ENCODE peak calls at places on chromosomes 4 and X, in seven cellular contexts. B, F, Y, Z, P, I and R are unnamed samples.

GRCh38 chr4:22237846-22238513 is 277.9 kb downstream of the ADGRA3 start:
- DNase-seq in B (no peak), F (peak; percentile 5), Y (no peak), Z (no peak), P (no peak), I (no peak), R (no peak)

GRCh38 chr4:141027421-141027820 is 105.8 kb downstream of the RNF150 start:
- DNase-seq in B (no peak), F (no peak), Y (peak; percentile 47), Z (no peak), P (no peak), I (peak; percentile 17), R (no peak)

GRCh38 chr4:13492752-13493151 is 8.6 kb upstream of the RAB28 start:
- DNase-seq in B (no peak), F (no peak), Y (no peak), Z (no peak), P (no peak), I (no peak), R (no peak)

GRCh38 chrX:15059488-15059887 is 186.3 kb downstream of the MOSPD2 start:
- DNase-seq in B (no peak), F (no peak), Y (no peak), Z (no peak), P (no peak), I (no peak), R (no peak)

GRCh38 chrX:43446752-43447151 is 209.3 kb upstream of the MAOA start:
- DNase-seq in B (no peak), F (no peak), Y (no peak), Z (no peak), P (no peak), I (no peak), R (no peak)

GRCh38 chr4:76212851-76213414 is 691 bp downstream of the SCARB2 start:
- DNase-seq in B (no peak), F (peak; percentile 74), Y (peak; percentile 61), Z (no peak), P (peak; percentile 12), I (peak; percentile 51), R (peak; percentile 68)

GRCh38 chrX:122055979-122056715 is 1008.7 kb downstream of the GLUD2 start:
- DNase-seq in B (no peak), F (no peak), Y (no peak), Z (no peak), P (no peak), I (no peak), R (no peak)

GRCh38 chrX:118726887-118727685 is at the start of gene IL13RA1:
- DNase-seq in B (peak; percentile 91), F (peak; percentile 89), Y (peak; percentile 69), Z (peak; percentile 58), P (peak; percentile 58), I (peak; percentile 84), R (no peak)

GRCh38 chr4:186885289-186885688 is 161.6 kb upstream of the FAT1 start:
- DNase-seq in B (no peak), F (peak; percentile 63), Y (no peak), Z (no peak), P (no peak), I (no peak), R (no peak)

GRCh38 chrX:19613645-19614323 is 98.5 kb upstream of the MAP3K15 start:
- DNase-seq in B (no peak), F (no peak), Y (no peak), Z (no peak), P (no peak), I (no peak), R (no peak)

GRCh38 chr4:10926025-10926424 is 241.5 kb upstream of the CLNK start:
- DNase-seq in B (no peak), F (no peak), Y (peak; percentile 84), Z (no peak), P (peak; percentile 10), I (peak; percentile 2), R (no peak)

GRCh38 chrX:29911673-29912072 is 303.7 kb upstream of the MAGEB2 start:
- DNase-seq in B (no peak), F (no peak), Y (no peak), Z (no peak), P (no peak), I (no peak), R (no peak)

GRCh38 chrX:30504309-30504708 is 73.3 kb downstream of the TASL start:
- DNase-seq in B (peak; percentile 22), F (peak; percentile 24), Y (peak; percentile 22), Z (no peak), P (no peak), I (peak; percentile 8), R (peak; percentile 11)

GRCh38 chr4:1329408-1330371 is 17.3 kb upstream of the UVSSA start:
- DNase-seq in B (no peak), F (no peak), Y (peak; percentile 75), Z (no peak), P (no peak), I (peak; percentile 94), R (peak; percentile 52)

GRCh38 chrX:18424482-18425198 is 768 bp upstream of the CDKL5 start:
- DNase-seq in B (peak; percentile 5), F (peak; percentile 53), Y (peak; percentile 31), Z (no peak), P (peak; percentile 26), I (peak; percentile 20), R (peak; percentile 19)

DNA sequence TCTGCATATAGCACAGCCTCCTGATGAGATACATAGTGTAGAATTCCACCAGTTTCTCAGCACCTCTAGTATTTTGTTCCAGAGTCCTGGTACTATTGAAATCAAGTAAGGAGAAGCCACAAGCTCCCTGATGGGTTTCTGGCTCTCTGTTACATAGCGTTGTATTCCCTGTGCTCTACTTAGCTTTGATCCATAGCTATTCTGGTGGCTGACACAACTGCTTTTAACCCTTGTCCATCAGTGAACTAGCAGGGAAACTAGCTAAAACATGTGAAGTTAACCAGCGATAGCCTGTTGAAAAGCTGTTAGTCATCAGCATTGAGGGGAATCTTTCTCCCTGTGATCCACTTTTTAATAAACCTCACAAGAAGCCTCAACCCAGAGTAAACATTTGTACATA is 26.9 kb downstream of the NIPAL1 start:
- DNase-seq in B (no peak), F (no peak), Y (no peak), Z (no peak), P (no peak), I (no peak), R (no peak)
- H3K27ac ChIP-seq in B (no peak overlapping the region), F (no peak overlapping the region), Y (no peak overlapping the region), Z (no peak overlapping the region), P (no peak overlapping the region), I (no peak overlapping the region), R (no peak overlapping the region)

GRCh38 chr4:3136454-3136853 is 62.0 kb downstream of the HTT start:
- DNase-seq in B (no peak), F (no peak), Y (no peak), Z (no peak), P (no peak), I (no peak), R (no peak)

GRCh38 chr4:3135155-3136011 is 60.9 kb downstream of the HTT start:
- DNase-seq in B (no peak), F (no peak), Y (no peak), Z (no peak), P (no peak), I (no peak), R (no peak)

GRCh38 chr4:3130826-3131225 is 56.3 kb downstream of the HTT start:
- DNase-seq in B (no peak), F (no peak), Y (no peak), Z (no peak), P (no peak), I (no peak), R (no peak)

GRCh38 chr4:3137908-3138307 is 63.4 kb downstream of the HTT start:
- DNase-seq in B (no peak), F (no peak), Y (no peak), Z (no peak), P (no peak), I (no peak), R (no peak)

DNA sequence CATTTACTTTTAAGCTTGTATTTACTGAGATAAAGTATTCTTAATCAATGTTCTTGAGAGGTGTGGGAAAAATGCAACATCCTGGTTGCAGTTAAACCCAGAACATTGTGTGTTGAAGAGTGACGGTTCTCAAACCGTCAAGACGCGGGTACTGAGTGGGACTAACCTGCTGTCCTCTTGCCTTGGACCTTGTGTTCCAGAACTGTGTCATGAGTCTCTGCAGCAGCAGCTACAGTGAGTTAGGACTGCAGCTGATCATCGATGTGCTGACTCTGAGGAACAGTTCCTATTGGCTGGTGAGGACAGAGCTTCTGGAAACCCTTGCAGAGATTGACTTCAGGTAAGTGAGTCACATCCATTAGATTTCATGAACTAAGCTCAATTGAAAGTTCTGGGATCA is 59.7 kb downstream of the HTT start:
- DNase-seq in B (no peak), F (no peak), Y (no peak), Z (no peak), P (no peak), I (no peak), R (no peak)
- H3K36me3 ChIP-seq in B (peaks cover 69% of the 10 kb centered on the region), F (peaks cover 55% of the 10 kb centered on the region), Y (peaks cover 50% of the 10 kb centered on the region), Z (peaks cover 95% of the 10 kb centered on the region), P (peaks cover 56% of the 10 kb centered on the region), I (peaks cover 8% of the 10 kb centered on the region), R (peaks cover 65% of the 10 kb centered on the region)

GRCh38 chrX:39058724-39059123 is 257.5 kb downstream of the MID1IP1 start:
- DNase-seq in B (no peak), F (no peak), Y (no peak), Z (no peak), P (no peak), I (no peak), R (no peak)
- H3K27me3 ChIP-seq in B (no peaks in the 10 kb centered on the region), F (no peaks in the 10 kb centered on the region), Y (no peaks in the 10 kb centered on the region), Z (no peaks in the 10 kb centered on the region), P (no peaks in the 10 kb centered on the region), I (no peaks in the 10 kb centered on the region), R (no peaks in the 10 kb centered on the region)

DNA sequence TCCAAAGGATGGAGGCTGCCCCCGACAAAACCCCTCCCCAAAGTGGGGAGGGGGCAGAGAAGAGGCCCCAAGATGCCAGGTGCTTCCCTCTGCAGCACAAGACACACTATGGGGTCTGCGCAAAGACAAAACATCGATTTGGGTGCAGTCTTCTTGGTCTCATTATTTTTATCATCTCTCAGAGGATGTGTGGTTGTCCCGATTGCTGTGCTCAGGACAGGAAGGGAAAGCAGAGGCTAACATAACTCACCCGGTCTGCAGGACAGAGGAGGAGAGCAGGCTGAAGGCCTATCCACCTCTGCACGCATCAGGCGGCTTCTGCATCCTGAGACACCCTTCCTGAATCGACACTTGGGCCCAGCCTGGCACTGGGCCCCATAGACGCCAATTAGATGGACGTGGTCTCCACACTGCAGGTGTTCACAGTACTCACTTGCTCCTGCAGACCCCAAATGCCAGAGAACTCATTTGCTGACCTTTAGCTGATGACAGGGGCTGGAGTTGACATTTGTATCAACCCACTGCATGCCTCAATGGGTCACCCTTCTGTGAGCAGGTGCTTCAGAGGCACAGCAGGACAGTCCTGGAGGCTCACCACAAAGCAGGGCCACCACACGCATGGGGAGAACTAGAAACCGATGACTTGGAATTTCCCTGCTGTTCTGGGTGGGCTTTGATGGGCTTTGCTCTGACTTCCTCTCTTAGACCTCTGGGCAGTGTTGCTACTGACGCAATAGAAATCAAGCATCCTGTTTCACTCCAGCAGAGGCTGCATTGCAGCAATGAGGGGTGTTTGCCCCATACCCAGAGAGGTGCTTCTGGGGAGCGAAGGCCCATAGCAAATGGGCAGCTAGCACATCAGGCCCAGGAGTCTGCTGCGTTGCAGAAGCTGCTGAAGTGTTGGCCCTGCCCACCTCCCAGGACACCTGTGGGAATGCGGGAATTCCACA is 96.3 kb upstream of the ENPP6 start:
- DNase-seq in B (no peak), F (no peak), Y (no peak), Z (peak; percentile 5), P (no peak), I (no peak), R (no peak)
- H3K27ac ChIP-seq in B (no peak overlapping the region), F (no peak overlapping the region), Y (no peak overlapping the region), Z (no peak overlapping the region), P (no peak overlapping the region), I (no peak overlapping the region), R (no peak overlapping the region)

GRCh38 chr4:5805270-5805669 is 87.6 kb downstream of the CRMP1 start:
- DNase-seq in B (no peak), F (no peak), Y (no peak), Z (no peak), P (no peak), I (no peak), R (no peak)
- H3K36me3 ChIP-seq in B (no peaks in the 10 kb centered on the region), F (peaks cover 9% of the 10 kb centered on the region), Y (peaks cover 39% of the 10 kb centered on the region), Z (peaks cover 97% of the 10 kb centered on the region), P (peaks cover 71% of the 10 kb centered on the region), I (peaks cover 17% of the 10 kb centered on the region), R (no peaks in the 10 kb centered on the region)